ENCODE peak calls at places on chromosomes 13 and 19, in nine cellular contexts. One of them, this sample, is unnamed.

GRCh38 chr13:110289661-110290060 is 17.3 kb downstream of the COL4A1 start:
- DNase-seq in cardiac muscle cell: no peak
- DNase-seq in lower leg skin: peak
- DNase-seq in MM.1S: no peak
- DNase-seq in AG09309: no peak
- DNase-seq in ascending aorta: no peak
- DNase-seq in IMR-90: no peak
- DNase-seq in fibroblast of lung: no peak
- DNase-seq in heart right ventricle: no peak
- DNase-seq in this sample: no peak

GRCh38 chr13:98443800-98444325 is 133.0 kb downstream of the STK24 start:
- DNase-seq in cardiac muscle cell: no peak
- DNase-seq in lower leg skin: no peak
- DNase-seq in MM.1S: no peak
- DNase-seq in AG09309: no peak
- DNase-seq in ascending aorta: no peak
- DNase-seq in IMR-90: no peak
- DNase-seq in fibroblast of lung: no peak
- DNase-seq in heart right ventricle: no peak
- DNase-seq in this sample: no peak

GRCh38 chr19:35030257-35031071 is at the start of gene SCN1B:
- DNase-seq in cardiac muscle cell: peak
- DNase-seq in lower leg skin: peak
- DNase-seq in MM.1S: no peak
- DNase-seq in AG09309: no peak
- DNase-seq in ascending aorta: no peak
- DNase-seq in IMR-90: peak
- DNase-seq in fibroblast of lung: peak
- DNase-seq in heart right ventricle: peak
- DNase-seq in this sample: no peak

GRCh38 chr13:83716121-83716520 is 166.2 kb downstream of the SLITRK1 start:
- DNase-seq in cardiac muscle cell: no peak
- DNase-seq in lower leg skin: no peak
- DNase-seq in MM.1S: no peak
- DNase-seq in AG09309: no peak
- DNase-seq in ascending aorta: no peak
- DNase-seq in IMR-90: no peak
- DNase-seq in fibroblast of lung: peak
- DNase-seq in heart right ventricle: no peak
- DNase-seq in this sample: no peak

GRCh38 chr19:13156968-13157882 is 7.0 kb downstream of the IER2 start:
- DNase-seq in cardiac muscle cell: no peak
- DNase-seq in lower leg skin: no peak
- DNase-seq in MM.1S: no peak
- DNase-seq in AG09309: no peak
- DNase-seq in ascending aorta: no peak
- DNase-seq in IMR-90: no peak
- DNase-seq in fibroblast of lung: no peak
- DNase-seq in heart right ventricle: no peak
- DNase-seq in this sample: no peak

GRCh38 chr13:72384186-72384823 is 343.1 kb downstream of the MZT1 start:
- DNase-seq in cardiac muscle cell: peak
- DNase-seq in lower leg skin: no peak
- DNase-seq in MM.1S: no peak
- DNase-seq in AG09309: no peak
- DNase-seq in ascending aorta: no peak
- DNase-seq in IMR-90: no peak
- DNase-seq in fibroblast of lung: no peak
- DNase-seq in heart right ventricle: no peak
- DNase-seq in this sample: no peak

GRCh38 chr19:35644987-35645679 is 3.0 kb upstream of the COX6B1 start:
- DNase-seq in cardiac muscle cell: peak
- DNase-seq in lower leg skin: peak
- DNase-seq in MM.1S: peak
- DNase-seq in AG09309: no peak
- DNase-seq in ascending aorta: peak
- DNase-seq in IMR-90: peak
- DNase-seq in fibroblast of lung: peak
- DNase-seq in heart right ventricle: peak
- DNase-seq in this sample: no peak

GRCh38 chr19:19873381-19873780 is 7.7 kb downstream of the ZNF253 start:
- DNase-seq in cardiac muscle cell: no peak
- DNase-seq in lower leg skin: no peak
- DNase-seq in MM.1S: no peak
- DNase-seq in AG09309: no peak
- DNase-seq in ascending aorta: no peak
- DNase-seq in IMR-90: no peak
- DNase-seq in fibroblast of lung: peak
- DNase-seq in heart right ventricle: no peak
- DNase-seq in this sample: no peak

DNA sequence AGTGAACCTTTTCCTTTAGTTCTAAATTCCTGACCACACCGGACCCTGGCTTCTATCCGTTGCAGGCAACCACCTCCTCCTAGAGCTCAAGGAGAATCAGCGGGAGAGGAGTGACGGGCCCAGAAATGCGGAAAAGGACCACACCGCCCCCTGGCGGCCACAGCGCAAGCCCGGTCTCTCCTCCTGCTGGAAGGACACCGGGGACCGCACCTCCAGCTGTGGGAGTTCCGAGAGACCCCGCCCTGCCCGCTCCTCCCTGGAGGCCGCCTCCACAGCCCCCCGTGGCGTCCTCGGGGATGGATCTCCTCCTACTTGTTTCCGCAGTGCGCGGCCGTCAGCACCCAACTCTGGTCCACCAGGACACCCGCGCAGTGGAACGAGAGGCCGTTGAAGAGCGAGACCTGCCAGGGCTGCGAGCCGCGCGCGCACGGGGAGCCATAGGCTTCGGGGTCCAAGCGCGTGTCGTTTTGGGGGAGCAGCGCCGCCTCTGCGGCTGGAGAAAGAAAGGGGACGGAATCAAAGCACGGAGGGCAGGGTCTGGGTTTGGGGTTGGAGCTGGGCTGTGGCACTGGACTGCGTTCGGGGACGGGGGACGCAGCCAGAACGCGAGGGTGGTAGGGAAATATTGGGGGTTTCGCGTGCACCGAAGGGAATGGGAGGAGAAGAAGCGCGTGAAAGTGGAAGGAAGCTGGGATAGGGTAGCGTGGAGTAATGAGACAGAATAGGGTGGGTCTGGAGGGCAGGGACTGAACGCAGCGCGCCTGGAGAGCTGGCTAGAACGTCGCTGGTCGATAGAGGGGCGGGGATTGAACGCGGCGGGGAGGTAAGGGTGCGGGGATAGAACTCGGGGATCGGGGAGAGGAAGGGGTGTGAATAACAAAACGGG is 2.5 kb downstream of the KLK10 start:
- DNase-seq in cardiac muscle cell: peak
- DNase-seq in lower leg skin: peak
- DNase-seq in MM.1S: no peak
- DNase-seq in AG09309: no peak
- DNase-seq in ascending aorta: no peak
- DNase-seq in IMR-90: peak
- DNase-seq in fibroblast of lung: no peak
- DNase-seq in heart right ventricle: peak
- DNase-seq in this sample: no peak
- TF ChIP-seq CTCF in cardiac muscle cell: peak
- TF ChIP-seq CTCF in lower leg skin: no peak
- TF ChIP-seq CTCF in MM.1S: no peak
- TF ChIP-seq CTCF in AG09309: peak
- TF ChIP-seq CTCF in ascending aorta: peak
- TF ChIP-seq CTCF in IMR-90: peak
- TF ChIP-seq CTCF in fibroblast of lung: peak
- TF ChIP-seq CTCF in heart right ventricle: peak
- TF ChIP-seq CTCF in this sample: peak

GRCh38 chr13:43365042-43365344 is 341.6 kb downstream of the DNAJC15 start:
- DNase-seq in cardiac muscle cell: no peak
- DNase-seq in lower leg skin: no peak
- DNase-seq in MM.1S: no peak
- DNase-seq in AG09309: no peak
- DNase-seq in ascending aorta: no peak
- DNase-seq in IMR-90: no peak
- DNase-seq in fibroblast of lung: no peak
- DNase-seq in heart right ventricle: no peak
- DNase-seq in this sample: no peak

GRCh38 chr13:43369319-43369718 is 345.9 kb downstream of the DNAJC15 start:
- DNase-seq in cardiac muscle cell: no peak
- DNase-seq in lower leg skin: no peak
- DNase-seq in MM.1S: no peak
- DNase-seq in AG09309: no peak
- DNase-seq in ascending aorta: no peak
- DNase-seq in IMR-90: no peak
- DNase-seq in fibroblast of lung: no peak
- DNase-seq in heart right ventricle: no peak
- DNase-seq in this sample: no peak

GRCh38 chr13:43363156-43363918 is 340.0 kb downstream of the DNAJC15 start:
- DNase-seq in cardiac muscle cell: peak
- DNase-seq in lower leg skin: no peak
- DNase-seq in MM.1S: no peak
- DNase-seq in AG09309: peak
- DNase-seq in ascending aorta: no peak
- DNase-seq in IMR-90: peak
- DNase-seq in fibroblast of lung: peak
- DNase-seq in heart right ventricle: no peak
- DNase-seq in this sample: peak

GRCh38 chr13:43364210-43365041 is 341.0 kb downstream of the DNAJC15 start:
- DNase-seq in cardiac muscle cell: peak
- DNase-seq in lower leg skin: no peak
- DNase-seq in MM.1S: no peak
- DNase-seq in AG09309: peak
- DNase-seq in ascending aorta: no peak
- DNase-seq in IMR-90: peak
- DNase-seq in fibroblast of lung: peak
- DNase-seq in heart right ventricle: no peak
- DNase-seq in this sample: peak

GRCh38 chr13:43368003-43368402 is 344.6 kb downstream of the DNAJC15 start:
- DNase-seq in cardiac muscle cell: no peak
- DNase-seq in lower leg skin: no peak
- DNase-seq in MM.1S: peak
- DNase-seq in AG09309: no peak
- DNase-seq in ascending aorta: no peak
- DNase-seq in IMR-90: peak
- DNase-seq in fibroblast of lung: peak
- DNase-seq in heart right ventricle: no peak
- DNase-seq in this sample: peak
- H3K4me3 ChIP-seq in cardiac muscle cell: no peak
- H3K4me3 ChIP-seq in lower leg skin: no peak
- H3K4me3 ChIP-seq in MM.1S: peak
- H3K4me3 ChIP-seq in AG09309: no peak
- H3K4me3 ChIP-seq in ascending aorta: peak
- H3K4me3 ChIP-seq in IMR-90: peak
- H3K4me3 ChIP-seq in fibroblast of lung: peak
- H3K4me3 ChIP-seq in heart right ventricle: no peak
- H3K4me3 ChIP-seq in this sample: no peak

GRCh38 chr13:30738526-30738925 is 3.2 kb downstream of the ALOX5AP start:
- DNase-seq in cardiac muscle cell: no peak
- DNase-seq in lower leg skin: no peak
- DNase-seq in MM.1S: no peak
- DNase-seq in AG09309: no peak
- DNase-seq in ascending aorta: no peak
- DNase-seq in IMR-90: no peak
- DNase-seq in fibroblast of lung: no peak
- DNase-seq in heart right ventricle: no peak
- DNase-seq in this sample: no peak

GRCh38 chr13:30738946-30739528 is 3.7 kb downstream of the ALOX5AP start:
- DNase-seq in cardiac muscle cell: no peak
- DNase-seq in lower leg skin: no peak
- DNase-seq in MM.1S: no peak
- DNase-seq in AG09309: no peak
- DNase-seq in ascending aorta: no peak
- DNase-seq in IMR-90: no peak
- DNase-seq in fibroblast of lung: no peak
- DNase-seq in heart right ventricle: no peak
- DNase-seq in this sample: no peak

GRCh38 chr13:30742896-30743295 is 7.6 kb downstream of the ALOX5AP start:
- DNase-seq in cardiac muscle cell: no peak
- DNase-seq in lower leg skin: no peak
- DNase-seq in MM.1S: no peak
- DNase-seq in AG09309: no peak
- DNase-seq in ascending aorta: no peak
- DNase-seq in IMR-90: no peak
- DNase-seq in fibroblast of lung: no peak
- DNase-seq in heart right ventricle: no peak
- DNase-seq in this sample: no peak

GRCh38 chr13:30737511-30738342 is 2.4 kb downstream of the ALOX5AP start:
- DNase-seq in cardiac muscle cell: no peak
- DNase-seq in lower leg skin: no peak
- DNase-seq in MM.1S: peak
- DNase-seq in AG09309: no peak
- DNase-seq in ascending aorta: no peak
- DNase-seq in IMR-90: no peak
- DNase-seq in fibroblast of lung: no peak
- DNase-seq in heart right ventricle: no peak
- DNase-seq in this sample: no peak

DNA sequence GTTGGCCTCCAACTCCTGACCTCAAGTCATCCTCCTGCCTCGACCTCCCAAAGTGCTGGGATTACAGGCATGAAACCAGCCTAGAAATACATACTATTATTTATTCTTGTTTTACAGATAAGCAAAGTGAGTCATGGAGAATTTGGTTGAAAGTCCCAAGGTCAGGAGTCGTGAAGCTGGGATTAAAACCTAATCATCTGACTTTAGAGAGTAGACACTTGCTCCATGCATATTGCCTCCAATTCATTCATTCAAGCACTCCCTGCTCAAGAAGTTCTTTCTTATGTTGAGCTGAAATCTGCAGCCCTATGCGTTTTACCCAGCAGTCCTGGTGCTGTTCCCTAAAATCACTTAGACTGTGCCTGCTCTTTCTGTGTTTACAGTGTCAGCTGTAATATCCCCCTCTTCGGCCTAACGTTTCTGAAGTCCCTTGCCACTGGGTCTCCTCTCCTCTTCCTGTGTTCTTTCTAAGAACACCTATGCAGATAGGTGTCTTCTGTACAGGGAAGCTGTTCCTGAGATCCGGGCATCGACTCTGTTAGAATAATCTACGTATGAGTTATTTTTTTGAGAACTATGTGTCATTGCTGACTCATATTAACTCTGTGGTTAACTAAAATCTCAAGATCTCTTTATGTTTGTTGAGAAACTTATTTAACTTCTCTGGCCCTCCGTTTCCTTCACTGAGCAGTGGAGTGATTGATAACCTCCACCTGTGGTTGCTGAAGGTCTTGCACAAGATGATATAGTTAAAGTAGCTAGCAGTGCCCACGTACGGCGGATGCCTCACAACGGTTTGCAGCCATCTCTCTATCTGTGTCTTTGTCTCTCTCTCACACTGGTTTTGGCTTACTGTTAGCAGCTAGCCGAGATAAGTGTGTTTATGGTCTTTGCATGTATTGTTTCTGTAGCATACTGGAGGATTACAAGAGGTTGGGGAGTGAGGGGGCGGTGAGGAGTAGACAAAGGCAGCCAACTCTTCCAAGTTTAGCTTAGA is 4.6 kb downstream of the ALOX5AP start:
- DNase-seq in cardiac muscle cell: peak
- DNase-seq in lower leg skin: no peak
- DNase-seq in MM.1S: no peak
- DNase-seq in AG09309: peak
- DNase-seq in ascending aorta: no peak
- DNase-seq in IMR-90: peak
- DNase-seq in fibroblast of lung: peak
- DNase-seq in heart right ventricle: no peak
- DNase-seq in this sample: peak
- TF ChIP-seq CTCF in cardiac muscle cell: no peak
- TF ChIP-seq CTCF in lower leg skin: no peak
- TF ChIP-seq CTCF in MM.1S: no peak
- TF ChIP-seq CTCF in AG09309: no peak
- TF ChIP-seq CTCF in ascending aorta: no peak
- TF ChIP-seq CTCF in IMR-90: no peak
- TF ChIP-seq CTCF in fibroblast of lung: no peak
- TF ChIP-seq CTCF in heart right ventricle: no peak
- TF ChIP-seq CTCF in this sample: no peak

DNA sequence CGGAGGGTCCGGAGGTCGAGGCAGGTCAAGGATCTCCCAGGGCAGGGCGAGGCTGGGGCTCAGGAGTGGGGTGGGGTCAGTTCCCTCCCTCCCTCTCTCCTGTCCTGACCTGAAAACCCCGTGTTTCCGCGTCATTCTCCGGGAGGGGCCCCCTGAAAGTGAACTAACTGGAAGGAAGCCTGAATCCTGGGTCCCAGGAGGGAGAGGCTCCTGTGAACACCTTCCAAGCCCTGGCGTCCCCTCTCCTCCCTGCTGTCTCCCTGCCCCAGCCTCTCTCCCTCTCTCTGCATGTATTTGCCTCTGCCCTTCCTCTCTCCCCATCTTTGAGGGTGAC is 741 bp upstream of the CADM4 start:
- DNase-seq in cardiac muscle cell: no peak
- DNase-seq in lower leg skin: no peak
- DNase-seq in MM.1S: no peak
- DNase-seq in AG09309: no peak
- DNase-seq in ascending aorta: no peak
- DNase-seq in IMR-90: no peak
- DNase-seq in fibroblast of lung: no peak
- DNase-seq in heart right ventricle: no peak
- DNase-seq in this sample: no peak
- H3K4me3 ChIP-seq in cardiac muscle cell: peak
- H3K4me3 ChIP-seq in lower leg skin: no peak
- H3K4me3 ChIP-seq in MM.1S: no peak
- H3K4me3 ChIP-seq in AG09309: peak
- H3K4me3 ChIP-seq in ascending aorta: peak
- H3K4me3 ChIP-seq in IMR-90: peak
- H3K4me3 ChIP-seq in fibroblast of lung: peak
- H3K4me3 ChIP-seq in heart right ventricle: peak
- H3K4me3 ChIP-seq in this sample: peak